ENCODE peak calls at places on chromosomes 4 and X, in seven cellular contexts. S is NAMALWA, J is anterior cingulate cortex, F is choroid plexus epithelial cell, H is ELF-1, Y is neural crest cell, M is globus pallidus. N is an unnamed sample.

GRCh38 chr4:100348472-100348871 is 158.2 kb upstream of the DDIT4L start:
- DNase-seq in H (no peak), J (no peak), S (no peak), F (peak), M (no peak), Y (no peak), N (peak)

GRCh38 chr4:102715057-102715456 is 45.7 kb downstream of the MANBA start:
- DNase-seq in M (no peak), Y (no peak), H (no peak), J (no peak), S (peak), F (peak), N (no peak)

GRCh38 chr4:147860960-147861359 is 129.1 kb downstream of the ARHGAP10 start:
- DNase-seq in J (no peak), S (no peak), M (no peak), Y (no peak), F (no peak), H (no peak), N (no peak)

GRCh38 chr4:177427097-177427665 is 15.1 kb downstream of the AGA start:
- DNase-seq in J (no peak), F (peak), Y (no peak), M (no peak), H (no peak), S (no peak), N (peak)

GRCh38 chr4:48173055-48173991 is 39.3 kb upstream of the TXK start:
- DNase-seq in S (no peak), F (peak), M (no peak), J (no peak), Y (no peak), H (peak), N (peak)

GRCh38 chrX:151359931-151360871 is 36.8 kb upstream of the VMA21 start:
- DNase-seq in Y (peak), M (peak), S (peak), H (peak), F (peak), J (no peak), N (no peak)

GRCh38 chr4:70269674-70270073 is 27.3 kb downstream of the CSN3 start:
- DNase-seq in M (no peak), H (no peak), Y (no peak), S (peak), J (no peak), F (peak), N (no peak)

GRCh38 chr4:173025131-173025530 is 143.5 kb upstream of the GALNT7 start:
- DNase-seq in S (peak), Y (peak), M (peak), J (no peak), F (peak), H (peak), N (peak)

GRCh38 chrX:140701480-140701879 is 8.1 kb upstream of the LINC00632 start:
- DNase-seq in S (peak), M (peak), Y (no peak), F (peak), J (no peak), H (no peak), N (no peak)

GRCh38 chr4:717601-718320 is 12.1 kb downstream of the PCGF3 start:
- DNase-seq in H (no peak), Y (no peak), J (no peak), S (no peak), F (no peak), M (no peak), N (no peak)

GRCh38 chrX:77719388-77719787 is 66.6 kb downstream of the ATRX start:
- DNase-seq in H (no peak), F (no peak), S (no peak), Y (no peak), J (no peak), M (no peak), N (no peak)

GRCh38 chr4:134935320-134935719 is 733.7 kb upstream of the PABPC4L start:
- DNase-seq in J (no peak), F (peak), S (peak), H (peak), M (no peak), Y (peak), N (no peak)

GRCh38 chr4:159071178-159071968 is 31.5 kb upstream of the RAPGEF2 start:
- DNase-seq in F (peak), S (no peak), H (peak), M (no peak), Y (no peak), J (no peak), N (no peak)

GRCh38 chrX:17375631-17376380 is 806 bp downstream of the NHS start:
- DNase-seq in S (no peak), J (no peak), Y (peak), H (peak), M (no peak), F (peak), N (no peak)

GRCh38 chrX:45807572-45808425 is 607.1 kb upstream of the DIPK2B start:
- DNase-seq in F (peak), S (no peak), J (no peak), Y (no peak), H (no peak), M (no peak), N (no peak)

GRCh38 chr4:177632481-177632880 is 190.2 kb upstream of the AGA start:
- DNase-seq in M (no peak), F (peak), S (no peak), J (no peak), Y (no peak), H (peak), N (no peak)

GRCh38 chr4:145097331-145097820 is 620 bp downstream of the ANAPC10 start:
- DNase-seq in M (no peak), S (no peak), J (no peak), Y (no peak), F (no peak), H (no peak), N (no peak)

GRCh38 chrX:150499240-150499639 is 69.2 kb upstream of the MTM1 start:
- DNase-seq in M (no peak), S (no peak), Y (no peak), H (no peak), J (no peak), F (no peak), N (no peak)

GRCh38 chr4:15392053-15392805 is 35.6 kb upstream of the C1QTNF7 start:
- DNase-seq in H (no peak), S (no peak), M (no peak), J (no peak), F (no peak), Y (no peak), N (no peak)

GRCh38 chrX:44440006-44440405 is 96.5 kb upstream of the EFHC2 start:
- DNase-seq in H (no peak), S (no peak), M (no peak), Y (no peak), F (no peak), J (no peak), N (no peak)

GRCh38 chrX:103864886-103865534 is 33.0 kb upstream of the RAB9B start:
- DNase-seq in S (no peak), Y (no peak), M (no peak), F (peak), J (no peak), H (no peak), N (no peak)

GRCh38 chrX:120428309-120428708 is 40.8 kb downstream of the LAMP2 start:
- DNase-seq in J (no peak), F (peak), H (no peak), M (no peak), Y (no peak), S (no peak), N (no peak)

GRCh38 chr4:145420595-145421214 is 60.9 kb upstream of the SMAD1 start:
- DNase-seq in Y (no peak), J (no peak), H (peak), F (peak), S (no peak), M (no peak), N (no peak)

GRCh38 chr4:150006197-150006596 is 72.0 kb upstream of the DCLK2 start:
- DNase-seq in H (no peak), S (no peak), F (peak), Y (no peak), M (no peak), J (no peak), N (no peak)

GRCh38 chrX:12819231-12819630 is 28.0 kb downstream of the PRPS2 start:
- DNase-seq in J (no peak), S (no peak), M (no peak), F (peak), Y (no peak), H (no peak), N (no peak)

GRCh38 chr4:133162941-133163340 is 13.8 kb downstream of the PCDH10 start:
- DNase-seq in S (no peak), M (peak), H (peak), Y (no peak), J (no peak), F (no peak), N (no peak)

GRCh38 chr4:54586343-54586953 is 71.3 kb upstream of the KIT start:
- DNase-seq in F (peak), H (peak), S (no peak), J (no peak), Y (no peak), M (no peak), N (no peak)

GRCh38 chr4:6474705-6475457 is 2.5 kb upstream of the PPP2R2C start:
- DNase-seq in J (no peak), H (no peak), F (no peak), Y (no peak), S (no peak), M (no peak), N (no peak)

GRCh38 chr4:155582971-155583437 is 83.6 kb upstream of the GUCY1A1 start:
- DNase-seq in J (no peak), H (no peak), M (no peak), S (no peak), F (peak), Y (no peak), N (no peak)

GRCh38 chrX:41313419-41313818 is 20.5 kb upstream of the DDX3X start:
- DNase-seq in J (no peak), S (no peak), Y (no peak), M (no peak), F (peak), H (no peak), N (no peak)

GRCh38 chr4:137664055-137664405 is 131.7 kb upstream of the PCDH18 start:
- DNase-seq in Y (no peak), M (no peak), J (no peak), S (no peak), F (peak), H (no peak), N (peak)

GRCh38 chr4:189202182-189202868 is 738.3 kb upstream of the FRG1 start:
- DNase-seq in H (peak), S (peak), J (no peak), Y (peak), M (peak), F (peak), N (peak)

GRCh38 chr4:25144870-25145481 is 15.3 kb downstream of the SEPSECS start:
- DNase-seq in S (peak), F (peak), M (no peak), J (no peak), Y (no peak), H (no peak), N (no peak)

GRCh38 chrX:103197721-103198306 is 17.1 kb upstream of the BEX4 start:
- DNase-seq in F (no peak), H (no peak), Y (no peak), S (no peak), J (no peak), M (no peak), N (peak)

GRCh38 chrX:136708348-136708747 is 60.4 kb downstream of the CD40LG start:
- DNase-seq in Y (no peak), F (peak), H (no peak), J (no peak), S (peak), M (no peak), N (no peak)

N was measured in HS-5.